ENCODE peak calls at places on chromosome 14, in ten cellular contexts. N is psoas muscle; Z is ascending aorta; S is Peyer's patch; M is Panc1; W is CD8-positive, alpha-beta T cell; Q is tibial artery; R is thoracic aorta; D is AG04450; U is body of pancreas. C is an unnamed sample.
A peak's percentile ranks its signal among the peaks of the same experiment; 100 is the strongest.

GRCh38 chr14:35747379-35747778 is 61.7 kb downstream of the RALGAPA1 start:
- DNase-seq in D (peak; percentile 6), W (no peak), R (no peak), Q (no peak), S (no peak), M (no peak), U (no peak), Z (no peak), N (no peak), C (no peak)

GRCh38 chr14:75069811-75070145 is 337 bp downstream of the ZC2HC1C start:
- DNase-seq in R (no peak), M (no peak), Q (no peak), D (no peak), S (no peak), Z (no peak), W (no peak), N (no peak), U (no peak), C (no peak)

GRCh38 chr14:92651106-92651792 is 97.2 kb downstream of the LGMN start:
- DNase-seq in W (peak; percentile 94), S (no peak), U (peak; percentile 75), D (no peak), Q (no peak), R (no peak), Z (no peak), M (no peak), N (peak; percentile 35), C (peak; percentile 51)

GRCh38 chr14:68403191-68403781 is 389.6 kb downstream of the ZFP36L1 start:
- DNase-seq in D (no peak), U (no peak), W (no peak), S (no peak), N (no peak), Z (no peak), Q (no peak), M (no peak), R (no peak), C (no peak)

GRCh38 chr14:74683406-74683805 is 29.5 kb downstream of the AREL1 start:
- DNase-seq in S (no peak), M (no peak), Q (no peak), R (no peak), N (no peak), W (no peak), Z (no peak), D (no peak), U (no peak), C (no peak)

GRCh38 chr14:63986789-63987533 is 134.2 kb downstream of the SYNE2 start:
- DNase-seq in S (no peak), N (no peak), D (peak; percentile 16), R (no peak), Z (no peak), Q (no peak), M (no peak), W (no peak), U (no peak), C (no peak)

GRCh38 chr14:54890794-54891193 is 11.8 kb downstream of the GCH1 start:
- DNase-seq in N (no peak), R (no peak), W (no peak), D (no peak), U (no peak), S (no peak), M (no peak), Z (no peak), Q (no peak), C (no peak)

GRCh38 chr14:65015391-65015790 is 28.7 kb downstream of the FNTB start:
- DNase-seq in Q (no peak), U (peak; percentile 16), W (no peak), N (no peak), D (no peak), M (no peak), R (no peak), S (no peak), Z (no peak), C (no peak)

GRCh38 chr14:52121441-52121840 is 52.6 kb upstream of the NID2 start:
- DNase-seq in N (no peak), U (no peak), D (no peak), Z (no peak), R (no peak), M (no peak), W (no peak), Q (no peak), S (no peak), C (no peak)

GRCh38 chr14:52112336-52113018 is 43.6 kb upstream of the NID2 start:
- DNase-seq in R (no peak), M (no peak), Z (no peak), U (no peak), N (no peak), D (no peak), Q (no peak), S (no peak), W (no peak), C (no peak)

GRCh38 chr14:52115286-52115685 is 46.4 kb upstream of the NID2 start:
- DNase-seq in Q (no peak), Z (no peak), M (no peak), N (no peak), D (no peak), U (no peak), S (no peak), W (no peak), R (no peak), C (no peak)

GRCh38 chr14:52119030-52119429 is 50.2 kb upstream of the NID2 start:
- DNase-seq in U (peak; percentile 73), Q (no peak), M (no peak), R (no peak), S (no peak), D (no peak), N (no peak), W (no peak), Z (no peak), C (no peak)

GRCh38 chr14:52117433-52117832 is 48.6 kb upstream of the NID2 start:
- DNase-seq in W (no peak), R (no peak), M (no peak), S (no peak), Z (no peak), U (no peak), N (no peak), Q (no peak), D (no peak), C (no peak)
- H3K27ac ChIP-seq in W (no peak overlapping the region), R (no peak overlapping the region), M (no peak overlapping the region), S (no peak overlapping the region), Z (no peak overlapping the region), U (no peak overlapping the region), N (no peak overlapping the region), Q (no peak overlapping the region), D (no peak overlapping the region), C (no peak overlapping the region)

GRCh38 chr14:24734917-24735500 is 101.0 kb upstream of the GZMB start:
- DNase-seq in N (no peak), W (no peak), U (peak; percentile 65), R (no peak), D (peak; percentile 3), Z (no peak), Q (peak; percentile 37), M (no peak), S (no peak), C (no peak)
- TF ChIP-seq CTCF in N (peak; percentile 55), W (peak; percentile 58), U (peak; percentile 82), R (peak; percentile 26), D (peak; percentile 59), Z (peak; percentile 29), Q (peak; percentile 46), M (peak; percentile 69), S (peak; percentile 78), C (peak; percentile 47)

GRCh38 chr14:56815301-56815700 is 5.0 kb upstream of the OTX2 start:
- DNase-seq in W (no peak), Z (no peak), N (no peak), U (no peak), D (no peak), M (no peak), R (no peak), S (no peak), Q (no peak), C (no peak)

GRCh38 chr14:56814468-56815074 is 4.3 kb upstream of the OTX2 start:
- DNase-seq in N (no peak), Q (no peak), U (no peak), Z (no peak), R (no peak), D (no peak), W (no peak), S (no peak), M (no peak), C (no peak)

GRCh38 chr14:56813143-56813551 is 2.9 kb upstream of the OTX2 start:
- DNase-seq in N (no peak), W (no peak), R (no peak), M (no peak), U (no peak), Q (no peak), Z (no peak), D (no peak), S (no peak), C (no peak)

GRCh38 chr14:56817396-56817921 is 7.2 kb upstream of the OTX2 start:
- DNase-seq in R (no peak), D (no peak), S (no peak), U (no peak), Z (no peak), N (no peak), M (no peak), W (no peak), Q (no peak), C (no peak)

DNA sequence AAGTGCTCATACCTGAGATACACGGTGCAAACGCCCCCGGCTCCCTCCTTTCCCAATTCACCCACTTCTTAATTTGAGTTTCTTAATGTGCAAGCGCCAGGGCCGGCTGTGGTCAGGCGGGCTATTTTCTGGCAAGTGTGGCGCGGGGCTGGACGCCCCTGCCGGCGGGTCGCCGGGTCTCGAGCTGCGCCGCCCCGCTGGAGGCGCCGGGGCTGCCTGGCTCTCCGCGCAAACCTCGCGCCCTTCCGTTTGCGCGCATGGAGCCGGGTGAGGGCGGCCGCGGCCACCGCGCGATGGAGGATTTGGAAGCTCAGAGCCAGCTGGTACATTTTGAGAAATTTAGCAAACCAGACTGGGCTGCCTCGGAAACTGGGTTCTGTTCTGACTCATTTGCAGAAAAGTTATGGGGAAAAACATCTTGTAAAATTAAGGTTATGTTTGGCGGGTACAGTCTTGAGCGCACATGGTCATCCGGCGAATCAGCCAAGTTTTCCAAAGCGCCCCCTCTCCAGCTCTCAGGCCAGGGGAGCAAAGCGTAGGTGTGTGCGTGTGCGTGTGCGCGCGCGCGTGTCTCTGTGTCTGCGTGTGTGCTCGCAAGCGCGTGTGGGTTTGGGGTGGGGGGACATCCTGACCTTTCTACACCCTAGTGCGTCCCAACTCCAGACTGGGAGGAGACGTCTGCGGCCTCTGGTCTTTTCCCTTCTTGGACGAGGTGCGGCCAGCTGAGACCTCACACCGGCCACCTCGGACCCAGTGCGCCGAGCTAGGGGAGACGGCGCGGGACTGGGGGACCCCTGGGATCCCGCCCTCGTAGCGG is 6.5 kb upstream of the OTX2 start:
- DNase-seq in M (no peak), S (no peak), R (no peak), U (no peak), Q (no peak), Z (no peak), N (no peak), W (no peak), D (no peak), C (no peak)
- H3K4me3 ChIP-seq in M (no peak overlapping the region), S (no peak overlapping the region), R (no peak overlapping the region), U (no peak overlapping the region), Q (no peak overlapping the region), Z (no peak overlapping the region), N (no peak overlapping the region), W (no peak overlapping the region), D (no peak overlapping the region), C (no peak overlapping the region)

GRCh38 chr14:100692859-100693558 is 33.7 kb upstream of the DLK1 start:
- DNase-seq in Q (no peak), W (no peak), U (no peak), M (peak; percentile 78), Z (no peak), R (no peak), N (no peak), S (no peak), D (peak; percentile 33), C (peak; percentile 59)
- H3K27ac ChIP-seq in Q (no peak overlapping the region), W (no peak overlapping the region), U (no peak overlapping the region), M (peak overlapping the region; percentile 87), Z (no peak overlapping the region), R (no peak overlapping the region), N (no peak overlapping the region), S (no peak overlapping the region), D (peak overlapping the region; percentile 57), C (no peak overlapping the region)